ENCODE peak calls at places on chromosome 14, in six cellular contexts. F is right lobe of liver, D is psoas muscle, R is PC-3, G is endodermal cell, E is lung. X is an unnamed sample.

GRCh38 chr14:85535316-85535715 is 5.4 kb downstream of the FLRT2 start:
- DNase-seq in F (no peak), D (no peak), R (no peak), G (no peak), E (no peak), X (no peak)

GRCh38 chr14:40119321-40119720 is 687.1 kb upstream of the FBXO33 start:
- DNase-seq in F (no peak), D (no peak), R (peak; percentile 61), G (no peak), E (no peak), X (no peak)

GRCh38 chr14:21087294-21088091 is 11.0 kb downstream of the ZNF219 start:
- DNase-seq in F (no peak), D (no peak), R (peak; percentile 53), G (peak; percentile 84), E (no peak), X (peak; percentile 63)

GRCh38 chr14:100629098-100629497 is 41.9 kb upstream of the BEGAIN start:
- DNase-seq in F (no peak), D (no peak), R (no peak), G (no peak), E (no peak), X (no peak)

GRCh38 chr14:50061664-50062437 is 54.5 kb downstream of the VCPKMT start:
- DNase-seq in F (peak; percentile 83), D (no peak), R (peak; percentile 63), G (peak; percentile 61), E (no peak), X (peak; percentile 60)

GRCh38 chr14:97138801-97139200 is 341.6 kb downstream of the VRK1 start:
- DNase-seq in F (no peak), D (no peak), R (peak; percentile 25), G (peak; percentile 51), E (no peak), X (no peak)

GRCh38 chr14:21917699-21918436 is 244.2 kb upstream of the OR4E1 start:
- DNase-seq in F (no peak), D (no peak), R (peak; percentile 95), G (peak; percentile 68), E (no peak), X (peak; percentile 44)

GRCh38 chr14:35696575-35696974 is 112.5 kb downstream of the RALGAPA1 start:
- DNase-seq in F (no peak), D (no peak), R (no peak), G (no peak), E (no peak), X (no peak)

GRCh38 chr14:36553650-36554260 is 28.7 kb downstream of the NKX2-8 start:
- DNase-seq in F (no peak), D (no peak), R (peak; percentile 72), G (peak; percentile 54), E (no peak), X (peak; percentile 23)

GRCh38 chr14:74089251-74090020 is 4.7 kb downstream of the LIN52 start:
- DNase-seq in F (no peak), D (no peak), R (no peak), G (no peak), E (no peak), X (no peak)

GRCh38 chr14:91396959-91397815 is 20.4 kb downstream of the CCDC88C start:
- DNase-seq in F (no peak), D (no peak), R (no peak), G (peak; percentile 74), E (peak; percentile 54), X (no peak)

GRCh38 chr14:26841361-26841760 is 243.5 kb upstream of the NOVA1 start:
- DNase-seq in F (no peak), D (no peak), R (peak; percentile 45), G (no peak), E (no peak), X (no peak)

GRCh38 chr14:71115306-71115705 is 208.0 kb downstream of the PCNX1 start:
- DNase-seq in F (no peak), D (no peak), R (no peak), G (no peak), E (no peak), X (no peak)

GRCh38 chr14:83863042-83863441 is 1666.9 kb upstream of the FLRT2 start:
- DNase-seq in F (no peak), D (no peak), R (no peak), G (no peak), E (no peak), X (no peak)

GRCh38 chr14:67151082-67151666 is 38.1 kb upstream of the GARIN2 start:
- DNase-seq in F (no peak), D (no peak), R (peak; percentile 36), G (no peak), E (no peak), X (no peak)

GRCh38 chr14:100726812-100727564 is at the start of gene DLK1:
- DNase-seq in F (no peak), D (peak; percentile 35), R (no peak), G (peak; percentile 74), E (no peak), X (no peak)

GRCh38 chr14:53900499-53900898 is 56.1 kb downstream of the BMP4 start:
- DNase-seq in F (no peak), D (peak; percentile 87), R (no peak), G (no peak), E (no peak), X (no peak)

GRCh38 chr14:50823763-50824636 is 7.0 kb downstream of the NIN start:
- DNase-seq in F (no peak), D (no peak), R (no peak), G (no peak), E (no peak), X (no peak)

GRCh38 chr14:103401223-103402214 is 16.3 kb downstream of the MARK3 start:
- DNase-seq in F (no peak), D (no peak), R (peak; percentile 40), G (no peak), E (no peak), X (peak; percentile 36)

GRCh38 chr14:60488175-60488574 is 2.3 kb upstream of the C14orf39 start:
- DNase-seq in F (no peak), D (no peak), R (peak; percentile 52), G (no peak), E (no peak), X (no peak)

GRCh38 chr14:93246534-93246933 is 39.5 kb downstream of the UBR7 start:
- DNase-seq in F (no peak), D (no peak), R (peak; percentile 74), G (no peak), E (no peak), X (no peak)

GRCh38 chr14:97380539-97380941 is 583.4 kb downstream of the VRK1 start:
- DNase-seq in F (no peak), D (no peak), R (peak; percentile 87), G (peak; percentile 65), E (no peak), X (no peak)

DNA sequence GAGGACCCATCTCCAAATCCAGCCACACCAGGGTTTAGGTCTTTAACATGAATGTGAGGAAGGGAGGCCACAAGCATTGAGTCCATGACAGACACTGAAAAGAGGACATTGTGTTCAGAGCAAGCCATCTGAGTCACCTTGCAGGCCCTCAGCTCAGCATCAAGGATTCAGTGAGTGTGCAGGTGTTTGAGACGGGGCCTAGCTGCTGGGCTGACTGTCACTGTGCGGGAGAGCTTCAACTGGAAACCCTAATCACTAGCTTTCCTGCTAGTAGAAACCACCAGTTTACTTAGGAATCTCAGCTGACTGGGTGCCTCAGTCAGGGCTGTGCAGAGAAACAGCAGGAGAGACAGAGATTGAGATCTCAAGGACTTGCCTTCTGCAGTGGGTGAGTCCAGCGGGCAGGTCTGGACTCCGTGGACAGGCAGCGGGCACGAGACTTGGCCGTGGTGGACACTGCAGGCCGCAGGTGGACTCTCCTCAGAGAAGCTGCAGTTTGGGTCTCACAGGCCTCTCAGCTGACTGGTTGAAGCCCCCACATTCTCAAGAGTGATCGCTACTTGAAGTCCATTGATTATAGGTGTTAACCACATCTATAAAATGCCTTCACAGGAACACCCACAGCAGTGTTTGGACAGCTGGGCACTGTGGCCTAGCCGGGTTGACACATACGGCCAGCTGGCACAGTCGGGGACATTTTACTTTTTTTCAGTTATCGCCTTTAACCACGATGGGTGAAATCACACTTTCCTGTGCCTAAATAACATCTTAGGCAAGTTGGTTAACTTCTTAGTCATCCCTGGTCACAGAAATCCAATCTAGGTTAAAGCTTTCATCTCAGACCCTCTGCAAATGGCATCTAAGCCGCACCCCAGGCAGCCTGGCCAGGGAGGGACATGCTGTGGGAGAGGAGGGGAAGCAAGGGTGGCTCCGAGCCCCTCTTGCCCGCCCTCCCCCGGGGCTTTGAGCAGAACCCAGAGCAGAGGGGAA is 85.9 kb upstream of the DYNC1H1 start:
- DNase-seq in F (no peak), D (no peak), R (no peak), G (no peak), E (no peak), X (no peak)
- H3K4me3 ChIP-seq in F (no peak overlapping the region), D (no peak overlapping the region), R (no peak overlapping the region), G (no peak overlapping the region), E (no peak overlapping the region), X (no peak overlapping the region)

GRCh38 chr14:72828604-72829003 is 65.3 kb downstream of the DPF3 start:
- DNase-seq in F (peak; percentile 68), D (peak; percentile 58), R (no peak), G (no peak), E (no peak), X (no peak)

GRCh38 chr14:72830356-72830755 is 63.5 kb downstream of the DPF3 start:
- DNase-seq in F (no peak), D (no peak), R (no peak), G (no peak), E (no peak), X (no peak)

GRCh38 chr14:72836085-72836484 is 57.8 kb downstream of the DPF3 start:
- DNase-seq in F (no peak), D (no peak), R (no peak), G (no peak), E (no peak), X (no peak)

GRCh38 chr14:72826039-72826438 is 67.9 kb downstream of the DPF3 start:
- DNase-seq in F (no peak), D (no peak), R (no peak), G (no peak), E (no peak), X (no peak)

GRCh38 chr14:72830786-72831583 is 62.9 kb downstream of the DPF3 start:
- DNase-seq in F (no peak), D (no peak), R (no peak), G (peak; percentile 53), E (no peak), X (no peak)
- H3K27ac ChIP-seq in F (no peak overlapping the region), D (peak overlapping the region; percentile 67), R (no peak overlapping the region), G (no peak overlapping the region), E (no peak overlapping the region), X (no peak overlapping the region)

GRCh38 chr14:37594916-37595808 is at the start of the genes FOXA1 and TTC6:
- DNase-seq in F (peak; percentile 87), D (peak; percentile 56), R (peak; percentile 91), G (peak; percentile 84), E (peak; percentile 70), X (no peak)
- H3K27me3 ChIP-seq in F (no peaks in the 10 kb centered on the region), D (peaks cover 64% of the 10 kb centered on the region), R (no peaks in the 10 kb centered on the region), G (peaks cover 85% of the 10 kb centered on the region), E (peaks cover 2% of the 10 kb centered on the region), X (peaks cover 15% of the 10 kb centered on the region)

DNA sequence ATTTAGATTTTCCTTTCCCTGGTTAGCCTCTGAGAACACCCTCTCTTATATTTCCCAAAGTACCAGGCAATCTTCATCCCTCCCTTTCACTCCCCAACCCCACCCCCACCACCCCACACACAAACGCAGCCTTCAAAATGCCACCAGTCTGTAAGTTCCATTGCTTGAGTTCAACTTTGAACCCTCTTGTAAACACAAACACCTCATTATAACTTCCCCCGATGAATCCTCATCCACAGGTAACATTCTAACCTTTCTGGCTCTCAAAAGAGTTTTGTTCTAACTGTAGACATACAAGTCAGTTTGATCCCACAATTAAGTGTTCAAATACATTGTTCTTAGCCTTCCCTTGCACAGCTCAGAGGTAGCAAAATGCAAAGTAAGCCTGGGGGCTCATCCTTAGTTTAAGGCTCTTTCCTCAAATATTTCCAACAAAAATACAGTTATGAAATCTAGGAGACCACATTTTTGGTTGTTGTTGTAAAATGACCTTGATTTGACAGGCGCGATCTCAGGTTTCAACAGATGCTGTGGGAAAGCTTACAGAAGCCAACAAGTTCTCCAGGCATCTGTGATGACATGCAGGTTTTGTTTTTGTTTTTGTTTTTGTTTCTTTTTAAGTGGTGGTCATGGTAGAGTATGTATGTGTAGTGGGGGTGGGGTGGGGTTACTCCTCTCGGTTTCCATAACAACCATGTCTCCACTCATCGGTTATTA is 199.6 kb upstream of the FOXN3 start:
- DNase-seq in F (no peak), D (no peak), R (no peak), G (peak; percentile 51), E (no peak), X (no peak)
- H3K4me3 ChIP-seq in F (no peak overlapping the region), D (peak overlapping the region; percentile 80), R (no peak overlapping the region), G (peak overlapping the region; percentile 94), E (no peak overlapping the region), X (no peak overlapping the region)

X was measured in SJSA1.